ENCODE peak calls at places on chromosomes 4 and X, in five cellular contexts. S is K562, V is cardiac fibroblast, L is OCI-LY7, Z is AG10803. O is an unnamed sample.
A peak's percentile ranks its signal among the peaks of the same experiment; 100 is the strongest.

GRCh38 chr4:16875487-16875886 is 23.0 kb downstream of the LDB2 start:
- DNase-seq in S (no peak), V (peak; percentile 93), L (no peak), Z (peak; percentile 81), O (peak; percentile 14)

GRCh38 chrX:13463608-13464007 is 105.8 kb upstream of the EGFL6 start:
- DNase-seq in S (no peak), V (peak; percentile 96), L (peak; percentile 68), Z (peak; percentile 87), O (peak; percentile 75)

GRCh38 chr4:153564630-153565525 is 98.7 kb downstream of the TMEM131L start:
- DNase-seq in S (no peak), V (peak; percentile 59), L (no peak), Z (peak; percentile 65), O (no peak)

GRCh38 chr4:1237981-1238675 is 10.8 kb downstream of the CTBP1 start:
- DNase-seq in S (no peak), V (no peak), L (no peak), Z (no peak), O (no peak)

GRCh38 chr4:337932-338758 is 531 bp downstream of the ZNF141 start:
- DNase-seq in S (no peak), V (peak; percentile 37), L (no peak), Z (peak; percentile 25), O (peak; percentile 75)

GRCh38 chr4:76023381-76023780 is at the start of gene CXCL10:
- DNase-seq in S (no peak), V (peak; percentile 49), L (no peak), Z (no peak), O (no peak)

GRCh38 chrX:129678176-129678880 is 23.6 kb upstream of the APLN start:
- DNase-seq in S (no peak), V (no peak), L (no peak), Z (peak; percentile 20), O (peak; percentile 61)

GRCh38 chr4:149031399-149031798 is 589.2 kb upstream of the NR3C2 start:
- DNase-seq in S (no peak), V (peak; percentile 55), L (peak; percentile 73), Z (peak; percentile 8), O (peak; percentile 11)

GRCh38 chrX:76850851-76851250 is 423.3 kb downstream of the MAGEE1 start:
- DNase-seq in S (no peak), V (no peak), L (peak; percentile 8), Z (no peak), O (peak; percentile 19)

GRCh38 chrX:139692506-139692849 is 15.5 kb downstream of the MCF2 start:
- DNase-seq in S (no peak), V (peak; percentile 5), L (no peak), Z (peak; percentile 1), O (no peak)

GRCh38 chrX:72258174-72258573 is 18.9 kb downstream of the RPS4X start:
- DNase-seq in S (no peak), V (peak; percentile 87), L (no peak), Z (peak; percentile 80), O (no peak)

GRCh38 chrX:115266300-115266699 is 23.2 kb upstream of the LUZP4 start:
- DNase-seq in S (no peak), V (no peak), L (no peak), Z (no peak), O (peak; percentile 1)

GRCh38 chr4:13527983-13528822 is 16.1 kb downstream of the NKX3-2 start:
- DNase-seq in S (no peak), V (no peak), L (peak; percentile 66), Z (no peak), O (peak; percentile 93)

GRCh38 chrX:68978211-68978780 is 149.5 kb downstream of the EFNB1 start:
- DNase-seq in S (no peak), V (peak; percentile 20), L (no peak), Z (peak; percentile 49), O (no peak)

GRCh38 chrX:68894513-68895338 is 65.9 kb downstream of the EFNB1 start:
- DNase-seq in S (peak; percentile 17), V (peak; percentile 37), L (no peak), Z (peak; percentile 30), O (peak; percentile 42)

GRCh38 chr4:55255171-55255570 is 90.9 kb upstream of the SRD5A3 start:
- DNase-seq in S (no peak), V (peak; percentile 73), L (no peak), Z (peak; percentile 67), O (no peak)

GRCh38 chr4:39716356-39716755 is 18.4 kb downstream of the UBE2K start:
- DNase-seq in S (no peak), V (no peak), L (no peak), Z (no peak), O (no peak)

GRCh38 chr4:116357758-116358157 is 727.6 kb downstream of the TRAM1L1 start:
- DNase-seq in S (no peak), V (peak; percentile 16), L (peak; percentile 52), Z (no peak), O (peak; percentile 27)

GRCh38 chr4:119302073-119302832 is 19.7 kb downstream of the FABP2 start:
- DNase-seq in S (no peak), V (no peak), L (no peak), Z (no peak), O (no peak)

GRCh38 chrX:11504234-11504633 is 161.5 kb downstream of the ARHGAP6 start:
- DNase-seq in S (no peak), V (no peak), L (peak; percentile 7), Z (no peak), O (no peak)

GRCh38 chr4:156958276-156959074 is 13.1 kb downstream of the PDGFC start:
- DNase-seq in S (no peak), V (peak; percentile 52), L (no peak), Z (peak; percentile 59), O (no peak)

DNA sequence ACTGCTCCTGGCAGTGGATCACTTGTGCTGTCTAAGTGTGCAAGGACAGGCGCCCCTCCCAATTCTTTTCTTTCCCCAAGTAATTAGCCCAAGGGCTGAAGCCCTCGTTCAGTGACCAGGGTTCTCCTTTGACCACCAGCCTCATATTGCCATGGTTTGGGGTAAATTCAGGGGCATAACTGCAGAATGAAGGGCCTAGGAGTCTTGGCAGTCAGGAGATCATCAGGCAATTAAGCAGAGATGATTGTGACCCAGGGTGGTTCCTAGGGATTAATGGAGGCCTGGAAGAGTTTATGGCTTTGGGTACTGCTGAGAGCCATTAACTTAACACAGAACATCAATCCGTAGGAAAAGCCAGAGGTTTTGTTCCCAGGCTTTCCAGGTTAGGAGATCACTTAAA is 170.7 kb downstream of the PTTG2 start:
- DNase-seq in S (no peak), V (no peak), L (no peak), Z (no peak), O (no peak)
- H3K4me3 ChIP-seq in S (no peak overlapping the region), V (no peak overlapping the region), L (no peak overlapping the region), Z (no peak overlapping the region), O (no peak overlapping the region)

DNA sequence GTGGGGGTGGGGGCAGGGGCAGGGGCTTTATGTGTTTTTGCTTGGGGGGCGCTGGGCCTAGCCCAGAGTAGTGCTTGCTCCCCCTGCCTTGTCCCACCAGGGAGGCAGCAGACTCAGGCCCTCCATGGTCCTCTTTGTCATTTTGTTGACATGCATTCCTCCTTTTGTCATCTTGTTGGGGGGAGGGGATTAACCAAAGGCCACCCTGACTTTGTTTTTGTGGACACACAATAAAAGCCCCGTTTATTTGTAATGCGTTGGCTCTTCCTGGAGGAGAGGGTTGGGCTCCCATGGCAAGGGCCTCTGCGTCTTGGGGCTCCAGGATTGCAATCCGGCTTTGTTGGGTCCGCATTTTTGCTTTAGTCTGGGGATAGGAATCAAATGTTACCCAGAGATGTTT is 2.2 kb downstream of the EMD start:
- DNase-seq in S (no peak), V (no peak), L (no peak), Z (no peak), O (no peak)
- H3K4me3 ChIP-seq in S (no peak overlapping the region), V (no peak overlapping the region), L (no peak overlapping the region), Z (no peak overlapping the region), O (no peak overlapping the region)

GRCh38 chrX:136480383-136480782 is 7.4 kb upstream of the BRS3 start:
- DNase-seq in S (no peak), V (no peak), L (no peak), Z (no peak), O (no peak)
- H3K4me3 ChIP-seq in S (no peak overlapping the region), V (no peak overlapping the region), L (no peak overlapping the region), Z (no peak overlapping the region), O (no peak overlapping the region)

DNA sequence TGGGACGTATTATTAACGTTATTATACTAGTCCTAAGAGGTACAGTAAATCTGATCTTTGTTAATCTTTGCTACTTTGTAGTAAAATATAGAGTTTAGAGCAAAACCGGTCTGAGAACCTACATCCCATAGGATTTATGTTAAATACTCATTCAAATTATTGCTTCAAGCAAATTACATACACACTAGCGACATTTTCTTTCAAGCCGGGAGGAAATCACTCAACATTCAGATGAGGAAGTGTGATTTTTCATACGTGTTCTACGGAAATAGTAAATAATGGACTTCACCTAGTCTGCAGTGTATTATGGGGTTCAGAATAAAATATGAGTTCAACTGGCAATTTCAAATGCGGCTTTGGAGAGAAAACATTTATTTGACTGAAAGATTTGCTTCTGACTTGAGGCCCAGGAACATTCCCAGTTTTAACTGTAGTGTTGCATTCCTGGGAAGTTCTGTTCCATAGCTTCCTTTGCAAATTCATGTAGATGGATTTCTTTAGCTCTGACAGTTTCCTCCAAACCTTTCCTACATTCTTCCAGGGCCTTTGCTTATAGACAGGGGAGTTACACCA is 5.2 kb upstream of the HAND2 start:
- DNase-seq in S (no peak), V (no peak), L (no peak), Z (no peak), O (no peak)
- H3K4me3 ChIP-seq in S (no peak overlapping the region), V (no peak overlapping the region), L (no peak overlapping the region), Z (no peak overlapping the region), O (no peak overlapping the region)

GRCh38 chr4:52718123-52718522 is 33.1 kb downstream of the ERVMER34-1 start:
- DNase-seq in S (no peak), V (peak; percentile 25), L (no peak), Z (no peak), O (peak; percentile 81)

GRCh38 chr4:52715914-52716313 is 35.3 kb downstream of the ERVMER34-1 start:
- DNase-seq in S (no peak), V (no peak), L (no peak), Z (no peak), O (no peak)

GRCh38 chr4:52714597-52715254 is 36.5 kb downstream of the ERVMER34-1 start:
- DNase-seq in S (no peak), V (no peak), L (peak; percentile 37), Z (no peak), O (peak; percentile 82)

GRCh38 chr4:52715255-52715897 is 35.8 kb downstream of the ERVMER34-1 start:
- DNase-seq in S (no peak), V (no peak), L (no peak), Z (no peak), O (no peak)

GRCh38 chr4:52716364-52717151 is 34.7 kb downstream of the ERVMER34-1 start:
- DNase-seq in S (no peak), V (no peak), L (no peak), Z (no peak), O (peak; percentile 34)
- H3K4me3 ChIP-seq in S (no peak overlapping the region), V (no peak overlapping the region), L (no peak overlapping the region), Z (no peak overlapping the region), O (peak overlapping the region; percentile 85)

GRCh38 chr4:174218127-174218790 is 65.2 kb downstream of the FBXO8 start:
- DNase-seq in S (no peak), V (no peak), L (no peak), Z (peak; percentile 5), O (no peak)
- H3K4me3 ChIP-seq in S (no peak overlapping the region), V (peak overlapping the region; percentile 48), L (no peak overlapping the region), Z (peak overlapping the region; percentile 52), O (no peak overlapping the region)

O was measured in NB4.